ENCODE peak calls at places on chromosome 12, in ten cellular contexts. M, E, D, X, W, S, K, F, C and J are unnamed samples.

GRCh38 chr12:124147030-124147429 is 147.9 kb upstream of the RFLNA start:
- DNase-seq in W (no peak), F (no peak), K (no peak), M (no peak), X (no peak), C (no peak), D (no peak), E (no peak), S (no peak), J (no peak)

GRCh38 chr12:121799842-121800693 is 3.7 kb upstream of the SETD1B start:
- DNase-seq in E (peak), D (peak), C (no peak), X (peak), S (peak), K (peak), W (peak), F (peak), M (peak), J (peak)

GRCh38 chr12:59182191-59182590 is 261.9 kb upstream of the LRIG3 start:
- DNase-seq in D (no peak), X (no peak), S (no peak), F (no peak), K (no peak), W (no peak), C (no peak), M (no peak), E (peak), J (peak)

GRCh38 chr12:122062832-122063690 is 15.5 kb upstream of the MLXIP start:
- DNase-seq in E (no peak), K (no peak), C (peak), M (peak), W (peak), F (peak), X (peak), D (no peak), S (peak), J (no peak)

GRCh38 chr12:109863961-109864712 is 16.2 kb downstream of the GLTP start:
- DNase-seq in D (no peak), W (peak), C (peak), F (no peak), K (no peak), E (no peak), M (peak), X (peak), S (peak), J (no peak)

GRCh38 chr12:15756822-15757221 is 32.4 kb downstream of the EPS8 start:
- DNase-seq in C (no peak), E (no peak), F (no peak), M (peak), K (no peak), S (no peak), X (peak), W (no peak), D (no peak), J (no peak)

GRCh38 chr12:130017571-130018449 is 114.0 kb upstream of the TMEM132D start:
- DNase-seq in F (no peak), M (no peak), X (no peak), E (no peak), K (no peak), W (no peak), C (no peak), D (no peak), S (no peak), J (no peak)

GRCh38 chr12:49470986-49471385 is 67.8 kb upstream of the KCNH3 start:
- DNase-seq in D (no peak), W (no peak), F (no peak), K (no peak), M (no peak), C (no peak), X (no peak), S (no peak), E (no peak), J (no peak)

GRCh38 chr12:111757361-111758119 is 9.2 kb upstream of the ALDH2 start:
- DNase-seq in M (peak), W (no peak), S (peak), E (no peak), C (peak), K (no peak), F (no peak), D (peak), X (peak), J (no peak)